ENCODE peak calls at places on chromosomes 5 and 9, in four cellular contexts. N, A, E and G are unnamed samples.

GRCh38 chr9:88268886-88269285 is 119.4 kb upstream of the SPIN1 start:
- DNase-seq in N (no peak), A (no peak), E (no peak), G (no peak)

GRCh38 chr5:75053286-75054109 is 1.1 kb upstream of the GCNT4 start:
- DNase-seq in N (peak), A (peak), E (peak), G (peak)

GRCh38 chr5:55924744-55925143 is 70.0 kb downstream of the IL6ST start:
- DNase-seq in N (no peak), A (no peak), E (no peak), G (no peak)

GRCh38 chr9:720239-720881 is 121.1 kb upstream of the DMRT1 start:
- DNase-seq in N (no peak), A (no peak), E (no peak), G (no peak)

GRCh38 chr5:119347996-119348395 is 7.8 kb upstream of the TNFAIP8 start:
- DNase-seq in N (no peak), A (no peak), E (peak), G (no peak)

GRCh38 chr5:109191153-109191558 is 218.6 kb downstream of the PJA2 start:
- DNase-seq in N (no peak), A (no peak), E (peak), G (peak)

GRCh38 chr9:37104183-37104889 is 16.0 kb upstream of the ZCCHC7 start:
- DNase-seq in N (no peak), A (no peak), E (peak), G (peak)

GRCh38 chr9:124735121-124735520 is 36.0 kb downstream of the NR6A1 start:
- DNase-seq in N (no peak), A (no peak), E (peak), G (peak)

GRCh38 chr5:8057764-8058163 is 188.8 kb downstream of the MTRR start:
- DNase-seq in N (no peak), A (no peak), E (peak), G (no peak)

GRCh38 chr9:125650271-125650737 is 56.7 kb downstream of the MAPKAP1 start:
- DNase-seq in N (no peak), A (no peak), E (peak), G (peak)

GRCh38 chr5:16616536-16617271 is at the start of gene RETREG1:
- DNase-seq in N (peak), A (peak), E (no peak), G (peak)

GRCh38 chr5:39014544-39014943 is 59.7 kb downstream of the RICTOR start:
- DNase-seq in N (no peak), A (no peak), E (peak), G (no peak)

GRCh38 chr5:78540335-78541057 is 108.1 kb downstream of the LHFPL2 start:
- DNase-seq in N (no peak), A (no peak), E (no peak), G (no peak)

GRCh38 chr5:10607666-10608442 is 44.0 kb downstream of the ANKRD33B start:
- DNase-seq in N (no peak), A (no peak), E (peak), G (no peak)

GRCh38 chr5:31957151-31957550 is 217.0 kb downstream of the GOLPH3 start:
- DNase-seq in N (no peak), A (no peak), E (no peak), G (no peak)

GRCh38 chr9:83154821-83155220 is 91.9 kb upstream of the RASEF start:
- DNase-seq in N (no peak), A (no peak), E (no peak), G (no peak)

GRCh38 chr9:130943780-130944179 is 4.7 kb upstream of the FIBCD1 start:
- DNase-seq in N (no peak), A (no peak), E (no peak), G (no peak)

GRCh38 chr9:81132318-81132717 is 557.0 kb downstream of the TLE1 start:
- DNase-seq in N (no peak), A (no peak), E (peak), G (no peak)

GRCh38 chr9:22308177-22308576 is 138.4 kb upstream of the DMRTA1 start:
- DNase-seq in N (no peak), A (no peak), E (no peak), G (no peak)

GRCh38 chr9:111943200-111943599 is 46.6 kb downstream of the UGCG start:
- DNase-seq in N (no peak), A (no peak), E (no peak), G (no peak)

GRCh38 chr9:129574911-129575574 is 45.9 kb downstream of the C9orf50 start:
- DNase-seq in N (no peak), A (no peak), E (peak), G (no peak)

GRCh38 chr5:141866111-141866510 is 12.1 kb downstream of the PCDH1 start:
- DNase-seq in N (no peak), A (no peak), E (no peak), G (peak)

GRCh38 chr5:39473156-39473779 is 48.5 kb upstream of the DAB2 start:
- DNase-seq in N (no peak), A (no peak), E (peak), G (no peak)

GRCh38 chr5:132268698-132269551 is 11.4 kb downstream of the PDLIM4 start:
- DNase-seq in N (no peak), A (peak), E (peak), G (no peak)
- H3K27ac ChIP-seq in N (peak), A (no peak), E (peak), G (peak)

GRCh38 chr5:179504600-179505396 is 45.6 kb upstream of the RUFY1 start:
- DNase-seq in N (no peak), A (no peak), E (no peak), G (no peak)
- TF ChIP-seq CTCF in N (no peak), A (no peak), E (no peak), G (no peak)

GRCh38 chr9:134373953-134374300 is 47.7 kb downstream of the RXRA start:
- DNase-seq in N (no peak), A (no peak), E (no peak), G (no peak)
- H3K27ac ChIP-seq in N (peak), A (no peak), E (no peak), G (peak)

GRCh38 chr5:41722359-41722950 is 147.8 kb downstream of the OXCT1 start:
- DNase-seq in N (no peak), A (no peak), E (peak), G (no peak)
- TF ChIP-seq CTCF in N (no peak), A (peak), E (peak), G (no peak)

GRCh38 chr9:121367651-121368510 is 2.2 kb downstream of the STOM start:
- DNase-seq in N (no peak), A (no peak), E (no peak), G (no peak)
- H3K27ac ChIP-seq in N (peak), A (no peak), E (peak), G (peak)